ENCODE peak calls at places on chromosomes 2 and 18, in six cellular contexts. One of them, this sample, is unnamed.

GRCh38 chr2:64524604-64525322 is 635 bp downstream of the AFTPH start:
- DNase-seq in NCI-H774: no peak
- DNase-seq in CD8-positive, alpha-beta memory T cell: no peak
- DNase-seq in aorta: no peak
- DNase-seq in prostate gland: peak
- DNase-seq in astrocyte of the spinal cord: peak
- DNase-seq in this sample: peak

GRCh38 chr2:29147963-29148362 is 32.7 kb downstream of the CLIP4 start:
- DNase-seq in NCI-H774: no peak
- DNase-seq in CD8-positive, alpha-beta memory T cell: no peak
- DNase-seq in aorta: no peak
- DNase-seq in prostate gland: no peak
- DNase-seq in astrocyte of the spinal cord: no peak
- DNase-seq in this sample: no peak

GRCh38 chr18:8257851-8258434 is 351.3 kb upstream of the RAB12 start:
- DNase-seq in NCI-H774: no peak
- DNase-seq in CD8-positive, alpha-beta memory T cell: no peak
- DNase-seq in aorta: no peak
- DNase-seq in prostate gland: no peak
- DNase-seq in astrocyte of the spinal cord: no peak
- DNase-seq in this sample: no peak

GRCh38 chr2:239648607-239649006 is 247.8 kb upstream of the HDAC4 start:
- DNase-seq in NCI-H774: no peak
- DNase-seq in CD8-positive, alpha-beta memory T cell: no peak
- DNase-seq in aorta: no peak
- DNase-seq in prostate gland: no peak
- DNase-seq in astrocyte of the spinal cord: no peak
- DNase-seq in this sample: no peak

GRCh38 chr18:68676913-68677312 is 38.0 kb downstream of the TMX3 start:
- DNase-seq in NCI-H774: no peak
- DNase-seq in CD8-positive, alpha-beta memory T cell: no peak
- DNase-seq in aorta: no peak
- DNase-seq in prostate gland: no peak
- DNase-seq in astrocyte of the spinal cord: no peak
- DNase-seq in this sample: no peak

GRCh38 chr2:197760293-197760657 is 24.8 kb downstream of the BOLL start:
- DNase-seq in NCI-H774: no peak
- DNase-seq in CD8-positive, alpha-beta memory T cell: no peak
- DNase-seq in aorta: no peak
- DNase-seq in prostate gland: no peak
- DNase-seq in astrocyte of the spinal cord: no peak
- DNase-seq in this sample: no peak

GRCh38 chr2:111246620-111247061 is 125.9 kb downstream of the BCL2L11 start:
- DNase-seq in NCI-H774: no peak
- DNase-seq in CD8-positive, alpha-beta memory T cell: no peak
- DNase-seq in aorta: no peak
- DNase-seq in prostate gland: no peak
- DNase-seq in astrocyte of the spinal cord: no peak
- DNase-seq in this sample: no peak

GRCh38 chr2:98649135-98649991 is 41.0 kb downstream of the UNC50 start:
- DNase-seq in NCI-H774: peak
- DNase-seq in CD8-positive, alpha-beta memory T cell: peak
- DNase-seq in aorta: peak
- DNase-seq in prostate gland: peak
- DNase-seq in astrocyte of the spinal cord: peak
- DNase-seq in this sample: peak

GRCh38 chr2:182541268-182541667 is 114.4 kb upstream of the PDE1A start:
- DNase-seq in NCI-H774: no peak
- DNase-seq in CD8-positive, alpha-beta memory T cell: no peak
- DNase-seq in aorta: no peak
- DNase-seq in prostate gland: no peak
- DNase-seq in astrocyte of the spinal cord: no peak
- DNase-seq in this sample: no peak

GRCh38 chr18:52409732-52410131 is 69.7 kb downstream of the DCC start:
- DNase-seq in NCI-H774: no peak
- DNase-seq in CD8-positive, alpha-beta memory T cell: no peak
- DNase-seq in aorta: no peak
- DNase-seq in prostate gland: no peak
- DNase-seq in astrocyte of the spinal cord: no peak
- DNase-seq in this sample: no peak

GRCh38 chr18:79528846-79529245 is 133.1 kb downstream of the NFATC1 start:
- DNase-seq in NCI-H774: peak
- DNase-seq in CD8-positive, alpha-beta memory T cell: peak
- DNase-seq in aorta: peak
- DNase-seq in prostate gland: peak
- DNase-seq in astrocyte of the spinal cord: peak
- DNase-seq in this sample: peak

GRCh38 chr2:240961878-240962277 is 36.5 kb upstream of the SNED1 start:
- DNase-seq in NCI-H774: no peak
- DNase-seq in CD8-positive, alpha-beta memory T cell: no peak
- DNase-seq in aorta: peak
- DNase-seq in prostate gland: no peak
- DNase-seq in astrocyte of the spinal cord: no peak
- DNase-seq in this sample: no peak

GRCh38 chr2:170660406-170660805 is 54.7 kb upstream of the SP5 start:
- DNase-seq in NCI-H774: peak
- DNase-seq in CD8-positive, alpha-beta memory T cell: no peak
- DNase-seq in aorta: no peak
- DNase-seq in prostate gland: no peak
- DNase-seq in astrocyte of the spinal cord: peak
- DNase-seq in this sample: no peak

GRCh38 chr2:203328735-203329549 is 748 bp downstream of the ABI2 start:
- DNase-seq in NCI-H774: no peak
- DNase-seq in CD8-positive, alpha-beta memory T cell: peak
- DNase-seq in aorta: peak
- DNase-seq in prostate gland: peak
- DNase-seq in astrocyte of the spinal cord: peak
- DNase-seq in this sample: peak

GRCh38 chr2:219661955-219662395 is 34.5 kb downstream of the SLC4A3 start:
- DNase-seq in NCI-H774: no peak
- DNase-seq in CD8-positive, alpha-beta memory T cell: no peak
- DNase-seq in aorta: no peak
- DNase-seq in prostate gland: no peak
- DNase-seq in astrocyte of the spinal cord: peak
- DNase-seq in this sample: no peak

GRCh38 chr18:44033144-44033543 is 647.5 kb upstream of the SETBP1 start:
- DNase-seq in NCI-H774: no peak
- DNase-seq in CD8-positive, alpha-beta memory T cell: no peak
- DNase-seq in aorta: no peak
- DNase-seq in prostate gland: no peak
- DNase-seq in astrocyte of the spinal cord: peak
- DNase-seq in this sample: no peak

GRCh38 chr2:215749092-215749957 is 264.0 kb downstream of the MREG start:
- DNase-seq in NCI-H774: no peak
- DNase-seq in CD8-positive, alpha-beta memory T cell: no peak
- DNase-seq in aorta: peak
- DNase-seq in prostate gland: no peak
- DNase-seq in astrocyte of the spinal cord: no peak
- DNase-seq in this sample: no peak

GRCh38 chr2:85663684-85664565 is 4.1 kb downstream of the SFTPB start:
- DNase-seq in NCI-H774: no peak
- DNase-seq in CD8-positive, alpha-beta memory T cell: no peak
- DNase-seq in aorta: no peak
- DNase-seq in prostate gland: no peak
- DNase-seq in astrocyte of the spinal cord: no peak
- DNase-seq in this sample: no peak

GRCh38 chr2:43083710-43084698 is 142.4 kb downstream of the ZFP36L2 start:
- DNase-seq in NCI-H774: no peak
- DNase-seq in CD8-positive, alpha-beta memory T cell: no peak
- DNase-seq in aorta: peak
- DNase-seq in prostate gland: peak
- DNase-seq in astrocyte of the spinal cord: peak
- DNase-seq in this sample: no peak

GRCh38 chr18:48838921-48839818 is 111.6 kb downstream of the SMAD7 start:
- DNase-seq in NCI-H774: no peak
- DNase-seq in CD8-positive, alpha-beta memory T cell: no peak
- DNase-seq in aorta: peak
- DNase-seq in prostate gland: no peak
- DNase-seq in astrocyte of the spinal cord: peak
- DNase-seq in this sample: no peak

GRCh38 chr2:235325126-235325525 is 168.7 kb upstream of the AGAP1 start:
- DNase-seq in NCI-H774: no peak
- DNase-seq in CD8-positive, alpha-beta memory T cell: no peak
- DNase-seq in aorta: no peak
- DNase-seq in prostate gland: no peak
- DNase-seq in astrocyte of the spinal cord: no peak
- DNase-seq in this sample: no peak

GRCh38 chr2:178333851-178334250 is 117.1 kb downstream of the PRKRA start:
- DNase-seq in NCI-H774: no peak
- DNase-seq in CD8-positive, alpha-beta memory T cell: no peak
- DNase-seq in aorta: no peak
- DNase-seq in prostate gland: no peak
- DNase-seq in astrocyte of the spinal cord: no peak
- DNase-seq in this sample: no peak

GRCh38 chr2:143728498-143728897 is 599.3 kb downstream of the ARHGAP15 start:
- DNase-seq in NCI-H774: no peak
- DNase-seq in CD8-positive, alpha-beta memory T cell: no peak
- DNase-seq in aorta: no peak
- DNase-seq in prostate gland: no peak
- DNase-seq in astrocyte of the spinal cord: no peak
- DNase-seq in this sample: no peak

GRCh38 chr2:40150206-40150765 is 301.6 kb downstream of the SLC8A1 start:
- DNase-seq in NCI-H774: no peak
- DNase-seq in CD8-positive, alpha-beta memory T cell: no peak
- DNase-seq in aorta: no peak
- DNase-seq in prostate gland: no peak
- DNase-seq in astrocyte of the spinal cord: no peak
- DNase-seq in this sample: peak

GRCh38 chr2:72949642-72950041 is 32.3 kb downstream of the EMX1 start:
- DNase-seq in NCI-H774: no peak
- DNase-seq in CD8-positive, alpha-beta memory T cell: no peak
- DNase-seq in aorta: no peak
- DNase-seq in prostate gland: no peak
- DNase-seq in astrocyte of the spinal cord: no peak
- DNase-seq in this sample: no peak

GRCh38 chr2:200747668-200748618 is 63.8 kb upstream of the BZW1 start:
- DNase-seq in NCI-H774: no peak
- DNase-seq in CD8-positive, alpha-beta memory T cell: no peak
- DNase-seq in aorta: no peak
- DNase-seq in prostate gland: peak
- DNase-seq in astrocyte of the spinal cord: peak
- DNase-seq in this sample: no peak

GRCh38 chr2:199602271-199602895 is 144.6 kb upstream of the SATB2 start:
- DNase-seq in NCI-H774: no peak
- DNase-seq in CD8-positive, alpha-beta memory T cell: no peak
- DNase-seq in aorta: no peak
- DNase-seq in prostate gland: no peak
- DNase-seq in astrocyte of the spinal cord: no peak
- DNase-seq in this sample: peak

GRCh38 chr18:11095211-11095610 is 54.2 kb downstream of the PIEZO2 start:
- DNase-seq in NCI-H774: no peak
- DNase-seq in CD8-positive, alpha-beta memory T cell: no peak
- DNase-seq in aorta: no peak
- DNase-seq in prostate gland: no peak
- DNase-seq in astrocyte of the spinal cord: no peak
- DNase-seq in this sample: no peak

GRCh38 chr18:58045265-58046086 is 1.4 kb downstream of the NEDD4L start:
- DNase-seq in NCI-H774: peak
- DNase-seq in CD8-positive, alpha-beta memory T cell: peak
- DNase-seq in aorta: peak
- DNase-seq in prostate gland: peak
- DNase-seq in astrocyte of the spinal cord: peak
- DNase-seq in this sample: peak

GRCh38 chr18:9526458-9526857 is 51.1 kb downstream of the RALBP1 start:
- DNase-seq in NCI-H774: no peak
- DNase-seq in CD8-positive, alpha-beta memory T cell: no peak
- DNase-seq in aorta: no peak
- DNase-seq in prostate gland: no peak
- DNase-seq in astrocyte of the spinal cord: no peak
- DNase-seq in this sample: no peak

GRCh38 chr18:22283397-22283796 is 114.0 kb downstream of the GATA6 start:
- DNase-seq in NCI-H774: no peak
- DNase-seq in CD8-positive, alpha-beta memory T cell: no peak
- DNase-seq in aorta: no peak
- DNase-seq in prostate gland: no peak
- DNase-seq in astrocyte of the spinal cord: peak
- DNase-seq in this sample: no peak

GRCh38 chr2:44705851-44706555 is 235.5 kb upstream of the SIX3 start:
- DNase-seq in NCI-H774: peak
- DNase-seq in CD8-positive, alpha-beta memory T cell: no peak
- DNase-seq in aorta: no peak
- DNase-seq in prostate gland: no peak
- DNase-seq in astrocyte of the spinal cord: no peak
- DNase-seq in this sample: no peak

GRCh38 chr2:238817382-238817781 is 30.5 kb upstream of the TWIST2 start:
- DNase-seq in NCI-H774: no peak
- DNase-seq in CD8-positive, alpha-beta memory T cell: no peak
- DNase-seq in aorta: no peak
- DNase-seq in prostate gland: no peak
- DNase-seq in astrocyte of the spinal cord: no peak
- DNase-seq in this sample: no peak

GRCh38 chr2:96505231-96505889 is at the start of gene NEURL3:
- DNase-seq in NCI-H774: no peak
- DNase-seq in CD8-positive, alpha-beta memory T cell: no peak
- DNase-seq in aorta: no peak
- DNase-seq in prostate gland: peak
- DNase-seq in astrocyte of the spinal cord: peak
- DNase-seq in this sample: no peak

GRCh38 chr2:68357608-68358337 is 7.3 kb upstream of the PLEK start:
- DNase-seq in NCI-H774: peak
- DNase-seq in CD8-positive, alpha-beta memory T cell: no peak
- DNase-seq in aorta: no peak
- DNase-seq in prostate gland: peak
- DNase-seq in astrocyte of the spinal cord: peak
- DNase-seq in this sample: peak